ENCODE peak calls at places on chromosomes 5 and 9, in four cellular contexts. P, S, C and V are unnamed samples. For H3K27me3, the result is how much of the 10 kb centered on the place peaks cover.

GRCh38 chr5:446864-447263 is 3.9 kb downstream of the EXOC3 start:
- DNase-seq in P (no peak), S (peak), C (peak), V (peak)

GRCh38 chr5:54307583-54307982 is 2.8 kb downstream of the ARL15 start:
- DNase-seq in P (no peak), S (no peak), C (no peak), V (no peak)

GRCh38 chr5:149002053-149002452 is 60.8 kb downstream of the SH3TC2 start:
- DNase-seq in P (no peak), S (no peak), C (peak), V (peak)

GRCh38 chr5:78533356-78533755 is 115.2 kb downstream of the LHFPL2 start:
- DNase-seq in P (no peak), S (no peak), C (peak), V (peak)

GRCh38 chr5:129217179-129217578 is 122.6 kb downstream of the ISOC1 start:
- DNase-seq in P (no peak), S (no peak), C (no peak), V (no peak)

GRCh38 chr9:6076856-6077255 is 61.4 kb upstream of the RANBP6 start:
- DNase-seq in P (no peak), S (no peak), C (peak), V (peak)

GRCh38 chr5:171646338-171647042 is 139.1 kb upstream of the SMIM23 start:
- DNase-seq in P (no peak), S (no peak), C (no peak), V (no peak)

GRCh38 chr9:8660383-8660782 is 860.8 kb upstream of the DMAC1 start:
- DNase-seq in P (no peak), S (peak), C (no peak), V (peak)

GRCh38 chr5:149583394-149583793 is 2.1 kb downstream of the ARHGEF37 start:
- DNase-seq in P (no peak), S (peak), C (no peak), V (no peak)

GRCh38 chr5:137032929-137033328 is 466.2 kb downstream of the SPOCK1 start:
- DNase-seq in P (no peak), S (no peak), C (no peak), V (no peak)

GRCh38 chr9:99030082-99030481 is 74.8 kb upstream of the TGFBR1 start:
- DNase-seq in P (no peak), S (no peak), C (peak), V (peak)

GRCh38 chr9:88993871-88994819 is 2.9 kb downstream of the S1PR3 start:
- DNase-seq in P (no peak), S (peak), C (no peak), V (no peak)

GRCh38 chr5:59819806-59820205 is 73.7 kb downstream of the PDE4D start:
- DNase-seq in P (no peak), S (no peak), C (no peak), V (no peak)

GRCh38 chr5:64690417-64691151 is at the start of gene SHISAL2B:
- DNase-seq in P (no peak), S (no peak), C (no peak), V (no peak)

GRCh38 chr5:5466227-5466626 is 43.8 kb downstream of the ICE1 start:
- DNase-seq in P (no peak), S (no peak), C (no peak), V (no peak)

GRCh38 chr5:35218981-35219380 is 11.3 kb downstream of the PRLR start:
- DNase-seq in P (no peak), S (no peak), C (no peak), V (no peak)
- TF ChIP-seq CTCF in P (no peak), S (no peak), C (no peak), V (no peak)

DNA sequence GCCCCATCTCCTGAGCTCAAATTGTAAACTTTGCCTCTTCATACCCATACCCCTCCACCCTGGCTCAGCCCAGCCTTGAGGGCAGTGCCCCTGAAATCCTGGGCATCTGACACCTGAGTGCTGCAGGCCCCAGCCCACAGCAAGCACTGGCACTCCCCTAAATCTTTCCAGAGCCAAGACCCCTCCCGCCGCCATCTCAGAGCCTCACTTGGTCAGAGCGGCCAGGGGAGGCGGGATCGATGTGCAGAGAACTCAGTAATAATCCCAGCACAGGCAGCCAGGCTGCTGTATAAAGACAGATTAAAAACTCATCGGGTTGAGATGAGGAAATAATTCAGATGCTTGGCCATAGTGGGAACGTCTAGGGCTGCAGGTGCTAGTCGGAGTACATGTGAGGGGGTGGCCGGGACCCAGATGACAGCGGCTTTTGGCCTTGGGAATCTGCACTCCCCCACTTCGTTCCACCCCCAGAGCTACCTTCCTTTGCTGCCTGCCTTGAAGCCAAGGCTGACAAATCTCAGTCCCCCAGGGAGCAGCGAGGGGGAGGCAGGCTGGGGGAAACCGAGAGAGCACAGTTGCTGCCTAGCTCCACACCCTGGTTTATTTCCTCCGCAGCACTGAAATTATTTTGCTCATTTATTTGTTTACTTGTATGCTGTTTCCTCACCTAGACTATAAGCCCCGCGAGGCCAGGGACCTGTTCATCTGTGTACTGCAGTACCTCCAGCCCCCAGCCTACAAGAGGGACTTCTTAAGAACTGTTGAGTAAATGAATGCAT is 19.5 kb upstream of the ARAP3 start:
- DNase-seq in P (no peak), S (no peak), C (no peak), V (no peak)
- H3K27me3 ChIP-seq in P (under half), S (under half), C (half or more), V (under half)

DNA sequence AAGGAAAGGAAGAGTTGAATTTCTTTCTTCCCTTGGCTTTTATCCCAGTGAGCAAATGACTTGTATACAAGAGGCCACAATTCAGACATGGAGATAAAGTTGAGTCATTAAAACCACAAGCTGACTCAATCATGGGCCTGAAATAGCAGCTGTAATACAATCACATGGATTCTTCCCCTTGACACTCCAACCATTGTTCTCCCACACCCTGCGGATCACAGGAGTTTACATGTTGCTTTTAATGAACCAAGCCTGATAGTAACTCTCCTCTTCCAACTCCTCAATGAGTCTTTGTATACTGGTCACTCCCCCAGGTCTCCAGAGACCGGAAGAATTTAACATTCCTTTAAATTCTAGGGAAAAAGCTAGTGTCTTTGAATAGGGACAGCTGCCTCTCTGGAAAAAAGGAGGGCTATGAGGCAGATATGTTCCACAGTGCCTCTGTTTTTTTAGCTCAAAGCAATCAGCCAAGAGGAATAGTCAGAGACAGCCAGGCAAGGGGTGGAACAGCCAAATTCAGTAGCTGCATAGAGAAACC is 32.4 kb downstream of the PCDHGC5 start:
- DNase-seq in P (peak), S (peak), C (peak), V (peak)
- H3K4me3 ChIP-seq in P (no peak), S (no peak), C (no peak), V (no peak)

GRCh38 chr5:151072234-151073025 is 8.4 kb downstream of the TNIP1 start:
- DNase-seq in P (peak), S (no peak), C (peak), V (peak)
- TF ChIP-seq CTCF in P (no peak), S (no peak), C (no peak), V (no peak)

GRCh38 chr5:51388488-51389325 is 5.5 kb downstream of the ISL1 start:
- DNase-seq in P (no peak), S (no peak), C (no peak), V (no peak)

GRCh38 chr5:51389582-51390463 is 6.6 kb downstream of the ISL1 start:
- DNase-seq in P (no peak), S (no peak), C (no peak), V (no peak)

GRCh38 chr5:51392689-51393199 is 9.5 kb downstream of the ISL1 start:
- DNase-seq in P (no peak), S (no peak), C (no peak), V (no peak)

GRCh38 chr5:51389326-51389581 is 6.0 kb downstream of the ISL1 start:
- DNase-seq in P (no peak), S (no peak), C (no peak), V (no peak)

DNA sequence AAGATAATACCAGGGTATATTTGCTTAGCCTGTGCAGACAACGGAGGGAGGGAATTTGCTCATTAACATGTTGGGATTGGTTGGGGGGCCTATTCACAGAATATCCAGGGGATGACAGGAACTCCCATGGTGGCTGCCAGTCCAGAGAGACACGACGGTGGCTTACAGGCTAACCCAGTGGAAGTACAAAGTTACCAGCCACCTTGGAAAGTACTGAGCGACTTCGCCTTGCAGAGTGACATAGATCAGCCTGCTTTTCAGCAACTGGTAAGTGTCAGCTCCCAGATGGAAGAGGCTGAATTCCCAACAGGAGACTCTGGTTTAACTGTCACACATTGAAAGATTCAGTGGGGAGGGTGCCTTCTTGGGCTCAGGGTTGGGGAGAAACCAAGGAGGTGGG is 7.9 kb downstream of the ISL1 start:
- DNase-seq in P (no peak), S (no peak), C (no peak), V (no peak)
- H3K27me3 ChIP-seq in P (under half), S (under half), C (under half), V (under half)